ENCODE peak calls at places on chromosomes 3 and 15, in four cellular contexts. One of them, this sample, is unnamed.

GRCh38 chr3:156150434-156151066 is 30.2 kb downstream of the KCNAB1 start:
- DNase-seq in colonic mucosa: peak
- DNase-seq in astrocyte of the cerebellum: peak
- DNase-seq in brain microvascular endothelial cell: peak
- DNase-seq in this sample: peak

GRCh38 chr3:183210341-183210740 is 42.7 kb upstream of the B3GNT5 start:
- DNase-seq in brain microvascular endothelial cell: no peak
- DNase-seq in astrocyte of the cerebellum: no peak
- DNase-seq in colonic mucosa: no peak
- DNase-seq in this sample: no peak

GRCh38 chr15:88048759-88049158 is 207.8 kb downstream of the NTRK3 start:
- DNase-seq in astrocyte of the cerebellum: no peak
- DNase-seq in brain microvascular endothelial cell: no peak
- DNase-seq in colonic mucosa: no peak
- DNase-seq in this sample: no peak

GRCh38 chr3:851098-851790 is 241.6 kb upstream of the CNTN6 start:
- DNase-seq in brain microvascular endothelial cell: no peak
- DNase-seq in colonic mucosa: no peak
- DNase-seq in astrocyte of the cerebellum: no peak
- DNase-seq in this sample: no peak

GRCh38 chr15:75049392-75049791 is 26.0 kb downstream of the PPCDC start:
- DNase-seq in astrocyte of the cerebellum: no peak
- DNase-seq in brain microvascular endothelial cell: no peak
- DNase-seq in colonic mucosa: no peak
- DNase-seq in this sample: no peak

GRCh38 chr3:64680334-64680733 is 7.5 kb downstream of the ADAMTS9 start:
- DNase-seq in brain microvascular endothelial cell: no peak
- DNase-seq in colonic mucosa: no peak
- DNase-seq in astrocyte of the cerebellum: no peak
- DNase-seq in this sample: no peak

GRCh38 chr3:17300441-17300840 is 415.7 kb downstream of the PLCL2 start:
- DNase-seq in brain microvascular endothelial cell: no peak
- DNase-seq in astrocyte of the cerebellum: no peak
- DNase-seq in colonic mucosa: no peak
- DNase-seq in this sample: no peak

GRCh38 chr3:101556064-101556463 is 5.6 kb upstream of the TRMT10C start:
- DNase-seq in colonic mucosa: no peak
- DNase-seq in astrocyte of the cerebellum: no peak
- DNase-seq in brain microvascular endothelial cell: no peak
- DNase-seq in this sample: no peak

GRCh38 chr3:44120721-44121582 is 120.7 kb upstream of the TOPAZ1 start:
- DNase-seq in brain microvascular endothelial cell: no peak
- DNase-seq in colonic mucosa: no peak
- DNase-seq in astrocyte of the cerebellum: no peak
- DNase-seq in this sample: no peak

GRCh38 chr3:49998326-49998725 is 58.4 kb downstream of the RBM6 start:
- DNase-seq in colonic mucosa: no peak
- DNase-seq in brain microvascular endothelial cell: peak
- DNase-seq in astrocyte of the cerebellum: peak
- DNase-seq in this sample: no peak

GRCh38 chr15:60338810-60339209 is 59.0 kb downstream of the ANXA2 start:
- DNase-seq in colonic mucosa: no peak
- DNase-seq in brain microvascular endothelial cell: no peak
- DNase-seq in astrocyte of the cerebellum: no peak
- DNase-seq in this sample: no peak

GRCh38 chr3:33144433-33144832 is 30.6 kb downstream of the CRTAP start:
- DNase-seq in astrocyte of the cerebellum: no peak
- DNase-seq in brain microvascular endothelial cell: no peak
- DNase-seq in colonic mucosa: no peak
- DNase-seq in this sample: no peak
- TF ChIP-seq CTCF in astrocyte of the cerebellum: peak
- TF ChIP-seq CTCF in brain microvascular endothelial cell: peak
- TF ChIP-seq CTCF in colonic mucosa: no peak
- TF ChIP-seq CTCF in this sample: peak

GRCh38 chr3:73512095-73512494 is 112.6 kb downstream of the PDZRN3 start:
- DNase-seq in brain microvascular endothelial cell: no peak
- DNase-seq in colonic mucosa: no peak
- DNase-seq in astrocyte of the cerebellum: no peak
- DNase-seq in this sample: no peak
- TF ChIP-seq CTCF in brain microvascular endothelial cell: no peak
- TF ChIP-seq CTCF in colonic mucosa: no peak
- TF ChIP-seq CTCF in astrocyte of the cerebellum: no peak
- TF ChIP-seq CTCF in this sample: no peak

DNA sequence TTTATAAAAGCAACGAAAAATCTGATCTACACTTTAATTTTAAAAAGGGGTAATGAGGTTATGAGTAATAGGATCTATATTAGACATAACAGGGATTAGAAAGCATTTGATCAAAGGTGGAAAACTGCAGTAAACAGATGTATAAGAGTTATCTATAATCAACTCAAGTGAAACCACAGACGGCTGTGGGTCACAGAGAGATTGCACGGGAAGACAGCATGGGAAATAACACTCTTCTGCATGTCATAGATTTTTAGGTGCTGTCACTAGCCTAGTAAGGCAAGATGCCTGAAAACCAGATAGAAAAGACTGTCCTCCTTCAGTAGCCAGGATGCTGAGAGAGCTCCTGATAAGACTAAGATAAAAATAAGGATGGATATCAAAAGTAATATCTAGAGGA is 1.8 kb downstream of the LYSMD2 start:
- DNase-seq in brain microvascular endothelial cell: no peak
- DNase-seq in astrocyte of the cerebellum: no peak
- DNase-seq in colonic mucosa: peak
- DNase-seq in this sample: no peak
- TF ChIP-seq CTCF in brain microvascular endothelial cell: no peak
- TF ChIP-seq CTCF in astrocyte of the cerebellum: no peak
- TF ChIP-seq CTCF in colonic mucosa: no peak
- TF ChIP-seq CTCF in this sample: no peak

GRCh38 chr3:71566776-71567175 is 16.8 kb downstream of the FOXP1 start:
- DNase-seq in brain microvascular endothelial cell: no peak
- DNase-seq in colonic mucosa: no peak
- DNase-seq in astrocyte of the cerebellum: no peak
- DNase-seq in this sample: no peak

GRCh38 chr3:71563827-71564226 is 19.7 kb downstream of the FOXP1 start:
- DNase-seq in brain microvascular endothelial cell: no peak
- DNase-seq in astrocyte of the cerebellum: no peak
- DNase-seq in colonic mucosa: no peak
- DNase-seq in this sample: no peak

GRCh38 chr3:71565326-71565725 is 18.2 kb downstream of the FOXP1 start:
- DNase-seq in colonic mucosa: no peak
- DNase-seq in astrocyte of the cerebellum: no peak
- DNase-seq in brain microvascular endothelial cell: no peak
- DNase-seq in this sample: no peak

GRCh38 chr3:71564361-71564760 is 19.2 kb downstream of the FOXP1 start:
- DNase-seq in colonic mucosa: no peak
- DNase-seq in astrocyte of the cerebellum: no peak
- DNase-seq in brain microvascular endothelial cell: no peak
- DNase-seq in this sample: no peak

GRCh38 chr3:71565976-71566375 is 17.6 kb downstream of the FOXP1 start:
- DNase-seq in brain microvascular endothelial cell: no peak
- DNase-seq in colonic mucosa: no peak
- DNase-seq in astrocyte of the cerebellum: no peak
- DNase-seq in this sample: no peak
- TF ChIP-seq CTCF in brain microvascular endothelial cell: no peak
- TF ChIP-seq CTCF in colonic mucosa: no peak
- TF ChIP-seq CTCF in astrocyte of the cerebellum: no peak
- TF ChIP-seq CTCF in this sample: no peak